ENCODE peak calls at places on chromosomes 5 and 9, in five cellular contexts. T, C, P, E and U are unnamed samples.

GRCh38 chr5:102865171-102865509 is 110.0 kb downstream of the PAM start:
- DNase-seq in T (no peak), C (no peak), P (no peak), E (no peak), U (no peak)

GRCh38 chr5:67998709-67999251 is 216.8 kb upstream of the PIK3R1 start:
- DNase-seq in T (no peak), C (no peak), P (no peak), E (no peak), U (no peak)

GRCh38 chr9:85688361-85688760 is 53.4 kb downstream of the AGTPBP1 start:
- DNase-seq in T (no peak), C (no peak), P (no peak), E (no peak), U (no peak)

GRCh38 chr5:61327761-61328753 is 4.0 kb upstream of the ZSWIM6 start:
- DNase-seq in T (peak; percentile 21), C (peak; percentile 48), P (no peak), E (no peak), U (peak; percentile 56)

GRCh38 chr5:1204693-1205242 is 3.4 kb downstream of the SLC6A19 start:
- DNase-seq in T (peak; percentile 73), C (no peak), P (peak; percentile 23), E (no peak), U (peak; percentile 71)

GRCh38 chr5:164439799-164440198 is 934.4 kb downstream of the MAT2B start:
- DNase-seq in T (no peak), C (no peak), P (no peak), E (no peak), U (no peak)

GRCh38 chr9:95077053-95077765 is 240.3 kb downstream of the FANCC start:
- DNase-seq in T (no peak), C (no peak), P (no peak), E (no peak), U (no peak)

GRCh38 chr5:141604318-141604717 is 14.5 kb downstream of the DIAPH1 start:
- DNase-seq in T (peak; percentile 86), C (no peak), P (no peak), E (no peak), U (peak; percentile 68)

GRCh38 chr9:110582156-110582555 is 2.6 kb upstream of the SVEP1 start:
- DNase-seq in T (no peak), C (no peak), P (no peak), E (no peak), U (no peak)

GRCh38 chr9:110578896-110579752 is at the start of gene SVEP1:
- DNase-seq in T (no peak), C (no peak), P (no peak), E (no peak), U (no peak)

GRCh38 chr9:110578575-110578895 is 1.0 kb downstream of the SVEP1 start:
- DNase-seq in T (no peak), C (no peak), P (no peak), E (no peak), U (no peak)

GRCh38 chr9:110580850-110581249 is 1.3 kb upstream of the SVEP1 start:
- DNase-seq in T (no peak), C (no peak), P (no peak), E (no peak), U (no peak)

GRCh38 chr9:110579763-110580255 is 268 bp upstream of the SVEP1 start:
- DNase-seq in T (no peak), C (no peak), P (no peak), E (no peak), U (no peak)
- TF ChIP-seq YY1 in T (no peak), C (no peak), P (no peak), E (no peak), U (no peak)

DNA sequence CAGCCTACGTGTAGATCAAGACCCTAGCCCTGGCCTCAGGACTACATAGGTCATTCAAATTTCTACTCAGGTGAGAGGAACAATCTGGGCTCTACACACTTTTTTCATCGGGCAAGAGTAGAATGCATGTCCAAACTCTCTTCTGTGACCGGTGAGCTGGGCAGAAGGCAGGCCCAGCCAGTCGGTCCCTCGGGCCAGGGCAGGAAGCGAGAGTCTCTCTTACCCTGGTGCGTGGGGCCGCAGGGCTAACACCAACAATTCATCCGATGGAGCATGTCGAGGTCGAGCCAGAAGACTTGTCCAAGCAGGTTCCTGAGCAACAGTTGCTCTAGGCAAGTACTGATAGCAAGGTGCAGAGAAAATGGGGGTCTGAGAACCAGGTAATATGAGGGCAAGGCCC is 88.5 kb downstream of the KLHL3 start:
- DNase-seq in T (no peak), C (no peak), P (no peak), E (no peak), U (no peak)
- H3K36me3 ChIP-seq in T (no peaks in the 10 kb centered on the region), C (peaks cover 5% of the 10 kb centered on the region), P (no peaks in the 10 kb centered on the region), E (no peaks in the 10 kb centered on the region), U (no peaks in the 10 kb centered on the region)

GRCh38 chr5:139726248-139726647 is 69.4 kb upstream of the PSD2 start:
- DNase-seq in T (peak; percentile 35), C (no peak), P (no peak), E (no peak), U (no peak)

GRCh38 chr5:139723986-139724587 is 71.5 kb upstream of the PSD2 start:
- DNase-seq in T (no peak), C (no peak), P (no peak), E (no peak), U (no peak)

GRCh38 chr5:139725073-139725830 is 70.4 kb upstream of the PSD2 start:
- DNase-seq in T (peak; percentile 41), C (no peak), P (no peak), E (no peak), U (peak; percentile 77)
- TF ChIP-seq YY1 in T (no peak), C (no peak), P (no peak), E (no peak), U (no peak)

GRCh38 chr5:151041577-151042268 is 21.3 kb downstream of the GPX3 start:
- DNase-seq in T (no peak), C (no peak), P (no peak), E (no peak), U (no peak)
- H3K36me3 ChIP-seq in T (peaks cover 75% of the 10 kb centered on the region), C (peaks cover 74% of the 10 kb centered on the region), P (peaks cover 71% of the 10 kb centered on the region), E (no peaks in the 10 kb centered on the region), U (peaks cover 84% of the 10 kb centered on the region)